ENCODE peak calls at places on chromosome 9, in four cellular contexts. One of them, this sample, is unnamed.

GRCh38 chr9:121650220-121651013 is 1.0 kb upstream of the DAB2IP start:
- DNase-seq in sigmoid colon: peak; percentile 81
- DNase-seq in CD8-positive, alpha-beta T cell: no peak
- DNase-seq in effector memory CD4-positive, alpha-beta T cell: no peak
- DNase-seq in this sample: peak; percentile 26

GRCh38 chr9:114153761-114154596 is 1.4 kb upstream of the COL27A1 start:
- DNase-seq in effector memory CD4-positive, alpha-beta T cell: no peak
- DNase-seq in CD8-positive, alpha-beta T cell: no peak
- DNase-seq in sigmoid colon: no peak
- DNase-seq in this sample: peak; percentile 44

GRCh38 chr9:85258823-85259370 is 482.9 kb downstream of the AGTPBP1 start:
- DNase-seq in effector memory CD4-positive, alpha-beta T cell: no peak
- DNase-seq in sigmoid colon: no peak
- DNase-seq in CD8-positive, alpha-beta T cell: no peak
- DNase-seq in this sample: peak; percentile 66

GRCh38 chr9:114346146-114346545 is 16.5 kb downstream of the ORM2 start:
- DNase-seq in sigmoid colon: no peak
- DNase-seq in effector memory CD4-positive, alpha-beta T cell: no peak
- DNase-seq in CD8-positive, alpha-beta T cell: no peak
- DNase-seq in this sample: no peak

GRCh38 chr9:137441289-137441934 is at the start of gene ENTPD8:
- DNase-seq in CD8-positive, alpha-beta T cell: no peak
- DNase-seq in effector memory CD4-positive, alpha-beta T cell: no peak
- DNase-seq in sigmoid colon: no peak
- DNase-seq in this sample: no peak

GRCh38 chr9:504921-505821 is 290.5 kb downstream of the DOCK8 start:
- DNase-seq in effector memory CD4-positive, alpha-beta T cell: no peak
- DNase-seq in CD8-positive, alpha-beta T cell: no peak
- DNase-seq in sigmoid colon: peak; percentile 71
- DNase-seq in this sample: peak; percentile 12

GRCh38 chr9:121790841-121791240 is 139.4 kb downstream of the DAB2IP start:
- DNase-seq in effector memory CD4-positive, alpha-beta T cell: no peak
- DNase-seq in CD8-positive, alpha-beta T cell: no peak
- DNase-seq in sigmoid colon: no peak
- DNase-seq in this sample: no peak

GRCh38 chr9:136355616-136356557 is 7.7 kb downstream of the DNLZ start:
- DNase-seq in sigmoid colon: no peak
- DNase-seq in effector memory CD4-positive, alpha-beta T cell: no peak
- DNase-seq in CD8-positive, alpha-beta T cell: no peak
- DNase-seq in this sample: no peak

GRCh38 chr9:87586731-87587355 is 89.2 kb downstream of the DAPK1 start:
- DNase-seq in effector memory CD4-positive, alpha-beta T cell: no peak
- DNase-seq in sigmoid colon: no peak
- DNase-seq in CD8-positive, alpha-beta T cell: no peak
- DNase-seq in this sample: no peak

GRCh38 chr9:135772056-135773042 is 70.4 kb downstream of the KCNT1 start:
- DNase-seq in CD8-positive, alpha-beta T cell: no peak
- DNase-seq in sigmoid colon: no peak
- DNase-seq in effector memory CD4-positive, alpha-beta T cell: no peak
- DNase-seq in this sample: no peak

GRCh38 chr9:83933804-83934203 is 12.6 kb upstream of the KIF27 start:
- DNase-seq in CD8-positive, alpha-beta T cell: no peak
- DNase-seq in effector memory CD4-positive, alpha-beta T cell: no peak
- DNase-seq in sigmoid colon: peak; percentile 71
- DNase-seq in this sample: no peak

GRCh38 chr9:35073276-35073607 is 817 bp upstream of the VCP start:
- DNase-seq in CD8-positive, alpha-beta T cell: no peak
- DNase-seq in sigmoid colon: no peak
- DNase-seq in effector memory CD4-positive, alpha-beta T cell: no peak
- DNase-seq in this sample: no peak

GRCh38 chr9:90044710-90045151 is 439.9 kb downstream of the GADD45G start:
- DNase-seq in sigmoid colon: no peak
- DNase-seq in effector memory CD4-positive, alpha-beta T cell: no peak
- DNase-seq in CD8-positive, alpha-beta T cell: no peak
- DNase-seq in this sample: no peak

GRCh38 chr9:75041041-75041440 is 12.9 kb upstream of the CARNMT1 start:
- DNase-seq in CD8-positive, alpha-beta T cell: no peak
- DNase-seq in sigmoid colon: no peak
- DNase-seq in effector memory CD4-positive, alpha-beta T cell: no peak
- DNase-seq in this sample: no peak

GRCh38 chr9:126108240-126108639 is 218.4 kb upstream of the MVB12B start:
- DNase-seq in sigmoid colon: no peak
- DNase-seq in CD8-positive, alpha-beta T cell: no peak
- DNase-seq in effector memory CD4-positive, alpha-beta T cell: no peak
- DNase-seq in this sample: no peak

GRCh38 chr9:137757613-137758029 is 120.0 kb upstream of the CACNA1B start:
- DNase-seq in CD8-positive, alpha-beta T cell: no peak
- DNase-seq in sigmoid colon: no peak
- DNase-seq in effector memory CD4-positive, alpha-beta T cell: no peak
- DNase-seq in this sample: no peak

GRCh38 chr9:125889524-125890473 is 142.6 kb downstream of the PBX3 start:
- DNase-seq in CD8-positive, alpha-beta T cell: peak; percentile 16
- DNase-seq in sigmoid colon: peak; percentile 61
- DNase-seq in effector memory CD4-positive, alpha-beta T cell: peak; percentile 0
- DNase-seq in this sample: peak; percentile 66

GRCh38 chr9:132018957-132019405 is 60.7 kb downstream of the MED27 start:
- DNase-seq in CD8-positive, alpha-beta T cell: no peak
- DNase-seq in sigmoid colon: no peak
- DNase-seq in effector memory CD4-positive, alpha-beta T cell: no peak
- DNase-seq in this sample: peak; percentile 24
- H3K27ac ChIP-seq in CD8-positive, alpha-beta T cell: no peak overlapping the region
- H3K27ac ChIP-seq in sigmoid colon: no peak overlapping the region
- H3K27ac ChIP-seq in effector memory CD4-positive, alpha-beta T cell: no peak overlapping the region
- H3K27ac ChIP-seq in this sample: no peak overlapping the region

GRCh38 chr9:92730897-92731296 is 33.7 kb downstream of the BICD2 start:
- DNase-seq in CD8-positive, alpha-beta T cell: no peak
- DNase-seq in sigmoid colon: no peak
- DNase-seq in effector memory CD4-positive, alpha-beta T cell: no peak
- DNase-seq in this sample: no peak
- H3K27ac ChIP-seq in CD8-positive, alpha-beta T cell: no peak overlapping the region
- H3K27ac ChIP-seq in sigmoid colon: no peak overlapping the region
- H3K27ac ChIP-seq in effector memory CD4-positive, alpha-beta T cell: no peak overlapping the region
- H3K27ac ChIP-seq in this sample: no peak overlapping the region

GRCh38 chr9:123085916-123086315 is 52.4 kb downstream of the GPR21 start:
- DNase-seq in CD8-positive, alpha-beta T cell: no peak
- DNase-seq in sigmoid colon: no peak
- DNase-seq in effector memory CD4-positive, alpha-beta T cell: no peak
- DNase-seq in this sample: no peak
- H3K27ac ChIP-seq in CD8-positive, alpha-beta T cell: no peak overlapping the region
- H3K27ac ChIP-seq in sigmoid colon: no peak overlapping the region
- H3K27ac ChIP-seq in effector memory CD4-positive, alpha-beta T cell: no peak overlapping the region
- H3K27ac ChIP-seq in this sample: no peak overlapping the region

DNA sequence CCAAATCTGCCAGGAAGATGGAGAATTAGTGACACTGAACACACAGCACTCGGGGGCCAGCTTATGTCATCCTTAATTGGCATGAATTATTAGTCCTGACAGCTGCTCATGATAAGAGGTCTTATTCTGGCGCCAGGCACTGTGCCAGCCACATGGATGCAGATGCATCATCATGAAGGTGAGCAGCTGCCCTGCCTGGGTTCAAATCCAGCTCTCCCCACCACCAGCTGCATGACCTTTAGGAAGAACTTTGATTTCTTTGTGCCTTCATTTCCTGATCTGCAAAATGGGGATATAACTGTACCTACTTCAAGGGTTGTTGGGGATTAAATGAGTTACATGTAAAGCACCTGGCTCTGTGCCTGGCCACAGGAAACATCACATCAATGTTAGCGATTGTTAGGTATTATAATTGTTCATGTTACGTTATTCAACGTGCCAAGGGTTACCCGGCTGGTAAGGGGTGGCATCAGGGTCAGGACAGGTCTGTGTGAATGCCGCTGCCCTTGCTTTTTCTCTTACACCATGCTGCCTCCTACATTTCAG is 5.7 kb downstream of the ANKS6 start:
- DNase-seq in sigmoid colon: no peak
- DNase-seq in effector memory CD4-positive, alpha-beta T cell: no peak
- DNase-seq in CD8-positive, alpha-beta T cell: no peak
- DNase-seq in this sample: no peak
- H3K27ac ChIP-seq in sigmoid colon: peak overlapping the region; percentile 28
- H3K27ac ChIP-seq in effector memory CD4-positive, alpha-beta T cell: no peak overlapping the region
- H3K27ac ChIP-seq in CD8-positive, alpha-beta T cell: no peak overlapping the region
- H3K27ac ChIP-seq in this sample: no peak overlapping the region

GRCh38 chr9:105066265-105066865 is 138.4 kb upstream of the ABCA1 start:
- DNase-seq in CD8-positive, alpha-beta T cell: no peak
- DNase-seq in effector memory CD4-positive, alpha-beta T cell: no peak
- DNase-seq in sigmoid colon: peak; percentile 68
- DNase-seq in this sample: no peak

GRCh38 chr9:105065119-105066088 is 137.4 kb upstream of the ABCA1 start:
- DNase-seq in sigmoid colon: no peak
- DNase-seq in effector memory CD4-positive, alpha-beta T cell: no peak
- DNase-seq in CD8-positive, alpha-beta T cell: no peak
- DNase-seq in this sample: no peak

GRCh38 chr9:105069285-105070065 is 141.5 kb upstream of the ABCA1 start:
- DNase-seq in effector memory CD4-positive, alpha-beta T cell: no peak
- DNase-seq in CD8-positive, alpha-beta T cell: no peak
- DNase-seq in sigmoid colon: no peak
- DNase-seq in this sample: no peak

GRCh38 chr9:105070176-105070575 is 142.2 kb upstream of the ABCA1 start:
- DNase-seq in CD8-positive, alpha-beta T cell: no peak
- DNase-seq in effector memory CD4-positive, alpha-beta T cell: no peak
- DNase-seq in sigmoid colon: no peak
- DNase-seq in this sample: no peak

GRCh38 chr9:105067895-105068580 is 140.1 kb upstream of the ABCA1 start:
- DNase-seq in effector memory CD4-positive, alpha-beta T cell: no peak
- DNase-seq in CD8-positive, alpha-beta T cell: no peak
- DNase-seq in sigmoid colon: no peak
- DNase-seq in this sample: no peak
- H3K27ac ChIP-seq in effector memory CD4-positive, alpha-beta T cell: no peak overlapping the region
- H3K27ac ChIP-seq in CD8-positive, alpha-beta T cell: no peak overlapping the region
- H3K27ac ChIP-seq in sigmoid colon: no peak overlapping the region
- H3K27ac ChIP-seq in this sample: no peak overlapping the region

DNA sequence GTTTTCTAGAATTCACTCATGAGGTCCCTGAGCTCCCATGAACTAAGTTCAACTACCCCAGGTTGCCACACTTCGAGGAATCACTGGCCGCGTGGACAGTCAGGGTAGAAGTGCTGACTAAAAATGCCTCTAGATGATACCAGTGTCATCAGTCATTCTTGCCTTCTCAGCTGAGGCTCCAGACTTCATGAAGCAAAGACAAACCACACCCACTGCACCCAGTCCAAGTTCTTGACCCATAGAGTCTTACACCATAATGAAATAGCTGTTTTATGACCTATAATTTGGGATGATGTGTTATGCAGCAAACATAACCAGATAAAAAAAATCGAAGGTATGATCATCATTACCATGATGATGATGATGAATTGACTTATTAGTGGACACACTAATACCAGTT is 632.9 kb upstream of the TLE4 start:
- DNase-seq in sigmoid colon: no peak
- DNase-seq in effector memory CD4-positive, alpha-beta T cell: no peak
- DNase-seq in CD8-positive, alpha-beta T cell: no peak
- DNase-seq in this sample: no peak
- H3K27ac ChIP-seq in sigmoid colon: no peak overlapping the region
- H3K27ac ChIP-seq in effector memory CD4-positive, alpha-beta T cell: no peak overlapping the region
- H3K27ac ChIP-seq in CD8-positive, alpha-beta T cell: no peak overlapping the region
- H3K27ac ChIP-seq in this sample: no peak overlapping the region

This sample was measured in caudate nucleus.